ENCODE peak calls at places on chromosomes 4 and X, in nine cellular contexts. One of them, this sample, is unnamed.

GRCh38 chrX:20128678-20129077 is 12.0 kb upstream of the MAP7D2 start:
- DNase-seq in NCI-H1092: no peak
- DNase-seq in activated T-helper 1 cell treated with Interleukin-2 at 50 U/mL for 16 hours: no peak
- DNase-seq in EL: no peak
- DNase-seq in stimulated activated CD4-positive, alpha-beta T cell treated with anti-CD3 and anti-CD28 coated beads, Interleukin-12 subunit alpha, Interleukin-12 subunit beta, amount 100 ng/mL, for 48 hours: no peak
- DNase-seq in HFFc6: no peak
- DNase-seq in GM10248: no peak
- DNase-seq in renal cortical epithelial cell: no peak
- DNase-seq in DMS 273 treated with DMSO at 0.1 percent for 48 hours: no peak
- DNase-seq in this sample: no peak

GRCh38 chr4:183130328-183131155 is 31.5 kb downstream of the WWC2 start:
- DNase-seq in HFFc6: no peak
- DNase-seq in EL: peak
- DNase-seq in activated T-helper 1 cell treated with Interleukin-2 at 50 U/mL for 16 hours: no peak
- DNase-seq in renal cortical epithelial cell: peak
- DNase-seq in NCI-H1092: peak
- DNase-seq in stimulated activated CD4-positive, alpha-beta T cell treated with anti-CD3 and anti-CD28 coated beads, Interleukin-12 subunit alpha, Interleukin-12 subunit beta, amount 100 ng/mL, for 48 hours: no peak
- DNase-seq in GM10248: no peak
- DNase-seq in DMS 273 treated with DMSO at 0.1 percent for 48 hours: peak
- DNase-seq in this sample: no peak

GRCh38 chrX:31213941-31214340 is 142.1 kb upstream of the FTHL17 start:
- DNase-seq in HFFc6: no peak
- DNase-seq in GM10248: peak
- DNase-seq in EL: peak
- DNase-seq in NCI-H1092: no peak
- DNase-seq in DMS 273 treated with DMSO at 0.1 percent for 48 hours: no peak
- DNase-seq in activated T-helper 1 cell treated with Interleukin-2 at 50 U/mL for 16 hours: no peak
- DNase-seq in stimulated activated CD4-positive, alpha-beta T cell treated with anti-CD3 and anti-CD28 coated beads, Interleukin-12 subunit alpha, Interleukin-12 subunit beta, amount 100 ng/mL, for 48 hours: no peak
- DNase-seq in renal cortical epithelial cell: peak
- DNase-seq in this sample: peak

GRCh38 chr4:56129431-56129861 is 180.7 kb downstream of the CEP135 start:
- DNase-seq in EL: no peak
- DNase-seq in DMS 273 treated with DMSO at 0.1 percent for 48 hours: no peak
- DNase-seq in GM10248: no peak
- DNase-seq in stimulated activated CD4-positive, alpha-beta T cell treated with anti-CD3 and anti-CD28 coated beads, Interleukin-12 subunit alpha, Interleukin-12 subunit beta, amount 100 ng/mL, for 48 hours: peak
- DNase-seq in renal cortical epithelial cell: peak
- DNase-seq in HFFc6: no peak
- DNase-seq in NCI-H1092: no peak
- DNase-seq in activated T-helper 1 cell treated with Interleukin-2 at 50 U/mL for 16 hours: no peak
- DNase-seq in this sample: peak

GRCh38 chr4:111883557-111883999 is 261.7 kb upstream of the FAM241A start:
- DNase-seq in DMS 273 treated with DMSO at 0.1 percent for 48 hours: no peak
- DNase-seq in activated T-helper 1 cell treated with Interleukin-2 at 50 U/mL for 16 hours: no peak
- DNase-seq in stimulated activated CD4-positive, alpha-beta T cell treated with anti-CD3 and anti-CD28 coated beads, Interleukin-12 subunit alpha, Interleukin-12 subunit beta, amount 100 ng/mL, for 48 hours: no peak
- DNase-seq in EL: no peak
- DNase-seq in NCI-H1092: no peak
- DNase-seq in renal cortical epithelial cell: peak
- DNase-seq in GM10248: no peak
- DNase-seq in HFFc6: no peak
- DNase-seq in this sample: no peak

GRCh38 chr4:89889289-89889688 is 5.4 kb upstream of the MMRN1 start:
- DNase-seq in GM10248: no peak
- DNase-seq in stimulated activated CD4-positive, alpha-beta T cell treated with anti-CD3 and anti-CD28 coated beads, Interleukin-12 subunit alpha, Interleukin-12 subunit beta, amount 100 ng/mL, for 48 hours: no peak
- DNase-seq in HFFc6: no peak
- DNase-seq in NCI-H1092: no peak
- DNase-seq in DMS 273 treated with DMSO at 0.1 percent for 48 hours: no peak
- DNase-seq in renal cortical epithelial cell: no peak
- DNase-seq in activated T-helper 1 cell treated with Interleukin-2 at 50 U/mL for 16 hours: no peak
- DNase-seq in EL: no peak
- DNase-seq in this sample: no peak

GRCh38 chr4:91488946-91489345 is 814.8 kb upstream of the GRID2 start:
- DNase-seq in GM10248: no peak
- DNase-seq in NCI-H1092: no peak
- DNase-seq in DMS 273 treated with DMSO at 0.1 percent for 48 hours: no peak
- DNase-seq in stimulated activated CD4-positive, alpha-beta T cell treated with anti-CD3 and anti-CD28 coated beads, Interleukin-12 subunit alpha, Interleukin-12 subunit beta, amount 100 ng/mL, for 48 hours: no peak
- DNase-seq in renal cortical epithelial cell: peak
- DNase-seq in EL: no peak
- DNase-seq in activated T-helper 1 cell treated with Interleukin-2 at 50 U/mL for 16 hours: no peak
- DNase-seq in HFFc6: no peak
- DNase-seq in this sample: no peak

GRCh38 chrX:70970482-70970999 is 39.6 kb upstream of the SLC7A3 start:
- DNase-seq in renal cortical epithelial cell: peak
- DNase-seq in GM10248: peak
- DNase-seq in activated T-helper 1 cell treated with Interleukin-2 at 50 U/mL for 16 hours: no peak
- DNase-seq in NCI-H1092: no peak
- DNase-seq in stimulated activated CD4-positive, alpha-beta T cell treated with anti-CD3 and anti-CD28 coated beads, Interleukin-12 subunit alpha, Interleukin-12 subunit beta, amount 100 ng/mL, for 48 hours: no peak
- DNase-seq in EL: peak
- DNase-seq in DMS 273 treated with DMSO at 0.1 percent for 48 hours: peak
- DNase-seq in HFFc6: peak
- DNase-seq in this sample: peak

GRCh38 chr4:138190452-138190858 is 51.7 kb downstream of the SLC7A11 start:
- DNase-seq in renal cortical epithelial cell: no peak
- DNase-seq in GM10248: peak
- DNase-seq in HFFc6: no peak
- DNase-seq in activated T-helper 1 cell treated with Interleukin-2 at 50 U/mL for 16 hours: no peak
- DNase-seq in NCI-H1092: no peak
- DNase-seq in stimulated activated CD4-positive, alpha-beta T cell treated with anti-CD3 and anti-CD28 coated beads, Interleukin-12 subunit alpha, Interleukin-12 subunit beta, amount 100 ng/mL, for 48 hours: no peak
- DNase-seq in DMS 273 treated with DMSO at 0.1 percent for 48 hours: no peak
- DNase-seq in EL: no peak
- DNase-seq in this sample: peak

GRCh38 chrX:68999351-68999750 is 165.9 kb downstream of the PJA1 start:
- DNase-seq in activated T-helper 1 cell treated with Interleukin-2 at 50 U/mL for 16 hours: no peak
- DNase-seq in NCI-H1092: no peak
- DNase-seq in EL: peak
- DNase-seq in GM10248: no peak
- DNase-seq in renal cortical epithelial cell: peak
- DNase-seq in DMS 273 treated with DMSO at 0.1 percent for 48 hours: no peak
- DNase-seq in HFFc6: no peak
- DNase-seq in stimulated activated CD4-positive, alpha-beta T cell treated with anti-CD3 and anti-CD28 coated beads, Interleukin-12 subunit alpha, Interleukin-12 subunit beta, amount 100 ng/mL, for 48 hours: no peak
- DNase-seq in this sample: no peak

GRCh38 chr4:8910100-8910821 is 38.6 kb upstream of the HMX1 start:
- DNase-seq in activated T-helper 1 cell treated with Interleukin-2 at 50 U/mL for 16 hours: no peak
- DNase-seq in stimulated activated CD4-positive, alpha-beta T cell treated with anti-CD3 and anti-CD28 coated beads, Interleukin-12 subunit alpha, Interleukin-12 subunit beta, amount 100 ng/mL, for 48 hours: no peak
- DNase-seq in GM10248: no peak
- DNase-seq in EL: no peak
- DNase-seq in HFFc6: no peak
- DNase-seq in DMS 273 treated with DMSO at 0.1 percent for 48 hours: no peak
- DNase-seq in renal cortical epithelial cell: no peak
- DNase-seq in NCI-H1092: no peak
- DNase-seq in this sample: no peak

GRCh38 chrX:9091253-9091652 is 57.3 kb upstream of the FAM9B start:
- DNase-seq in stimulated activated CD4-positive, alpha-beta T cell treated with anti-CD3 and anti-CD28 coated beads, Interleukin-12 subunit alpha, Interleukin-12 subunit beta, amount 100 ng/mL, for 48 hours: no peak
- DNase-seq in DMS 273 treated with DMSO at 0.1 percent for 48 hours: no peak
- DNase-seq in NCI-H1092: no peak
- DNase-seq in EL: no peak
- DNase-seq in activated T-helper 1 cell treated with Interleukin-2 at 50 U/mL for 16 hours: no peak
- DNase-seq in HFFc6: no peak
- DNase-seq in renal cortical epithelial cell: no peak
- DNase-seq in GM10248: no peak
- DNase-seq in this sample: no peak

GRCh38 chrX:123171781-123172180 is 12.3 kb upstream of the GRIA3 start:
- DNase-seq in EL: peak
- DNase-seq in DMS 273 treated with DMSO at 0.1 percent for 48 hours: no peak
- DNase-seq in activated T-helper 1 cell treated with Interleukin-2 at 50 U/mL for 16 hours: no peak
- DNase-seq in NCI-H1092: no peak
- DNase-seq in renal cortical epithelial cell: no peak
- DNase-seq in stimulated activated CD4-positive, alpha-beta T cell treated with anti-CD3 and anti-CD28 coated beads, Interleukin-12 subunit alpha, Interleukin-12 subunit beta, amount 100 ng/mL, for 48 hours: no peak
- DNase-seq in GM10248: no peak
- DNase-seq in HFFc6: peak
- DNase-seq in this sample: no peak

GRCh38 chr4:159103406-159104131 is 690 bp downstream of the RAPGEF2 start:
- DNase-seq in renal cortical epithelial cell: no peak
- DNase-seq in HFFc6: peak
- DNase-seq in NCI-H1092: no peak
- DNase-seq in DMS 273 treated with DMSO at 0.1 percent for 48 hours: no peak
- DNase-seq in stimulated activated CD4-positive, alpha-beta T cell treated with anti-CD3 and anti-CD28 coated beads, Interleukin-12 subunit alpha, Interleukin-12 subunit beta, amount 100 ng/mL, for 48 hours: peak
- DNase-seq in EL: peak
- DNase-seq in activated T-helper 1 cell treated with Interleukin-2 at 50 U/mL for 16 hours: peak
- DNase-seq in GM10248: peak
- DNase-seq in this sample: peak

GRCh38 chrX:68718443-68718820 is 71.0 kb downstream of the STARD8 start:
- DNase-seq in renal cortical epithelial cell: no peak
- DNase-seq in EL: no peak
- DNase-seq in GM10248: no peak
- DNase-seq in activated T-helper 1 cell treated with Interleukin-2 at 50 U/mL for 16 hours: no peak
- DNase-seq in NCI-H1092: no peak
- DNase-seq in DMS 273 treated with DMSO at 0.1 percent for 48 hours: no peak
- DNase-seq in stimulated activated CD4-positive, alpha-beta T cell treated with anti-CD3 and anti-CD28 coated beads, Interleukin-12 subunit alpha, Interleukin-12 subunit beta, amount 100 ng/mL, for 48 hours: no peak
- DNase-seq in HFFc6: no peak
- DNase-seq in this sample: no peak

GRCh38 chr4:33037464-33037863 is 2317.3 kb downstream of the PCDH7 start:
- DNase-seq in NCI-H1092: no peak
- DNase-seq in GM10248: no peak
- DNase-seq in DMS 273 treated with DMSO at 0.1 percent for 48 hours: no peak
- DNase-seq in renal cortical epithelial cell: no peak
- DNase-seq in EL: no peak
- DNase-seq in activated T-helper 1 cell treated with Interleukin-2 at 50 U/mL for 16 hours: no peak
- DNase-seq in stimulated activated CD4-positive, alpha-beta T cell treated with anti-CD3 and anti-CD28 coated beads, Interleukin-12 subunit alpha, Interleukin-12 subunit beta, amount 100 ng/mL, for 48 hours: no peak
- DNase-seq in HFFc6: no peak
- DNase-seq in this sample: no peak

GRCh38 chrX:39504227-39504626 is 593.5 kb downstream of the BCOR start:
- DNase-seq in stimulated activated CD4-positive, alpha-beta T cell treated with anti-CD3 and anti-CD28 coated beads, Interleukin-12 subunit alpha, Interleukin-12 subunit beta, amount 100 ng/mL, for 48 hours: no peak
- DNase-seq in renal cortical epithelial cell: no peak
- DNase-seq in HFFc6: no peak
- DNase-seq in DMS 273 treated with DMSO at 0.1 percent for 48 hours: no peak
- DNase-seq in GM10248: no peak
- DNase-seq in EL: no peak
- DNase-seq in activated T-helper 1 cell treated with Interleukin-2 at 50 U/mL for 16 hours: no peak
- DNase-seq in NCI-H1092: no peak
- DNase-seq in this sample: no peak

GRCh38 chr4:102163404-102164140 is 181.7 kb downstream of the SLC39A8 start:
- DNase-seq in EL: no peak
- DNase-seq in renal cortical epithelial cell: peak
- DNase-seq in activated T-helper 1 cell treated with Interleukin-2 at 50 U/mL for 16 hours: no peak
- DNase-seq in DMS 273 treated with DMSO at 0.1 percent for 48 hours: no peak
- DNase-seq in stimulated activated CD4-positive, alpha-beta T cell treated with anti-CD3 and anti-CD28 coated beads, Interleukin-12 subunit alpha, Interleukin-12 subunit beta, amount 100 ng/mL, for 48 hours: no peak
- DNase-seq in NCI-H1092: no peak
- DNase-seq in HFFc6: no peak
- DNase-seq in GM10248: no peak
- DNase-seq in this sample: no peak

GRCh38 chr4:131013226-131013625 is 1917.3 kb downstream of the C4orf33 start:
- DNase-seq in NCI-H1092: no peak
- DNase-seq in EL: no peak
- DNase-seq in renal cortical epithelial cell: no peak
- DNase-seq in DMS 273 treated with DMSO at 0.1 percent for 48 hours: no peak
- DNase-seq in activated T-helper 1 cell treated with Interleukin-2 at 50 U/mL for 16 hours: no peak
- DNase-seq in HFFc6: no peak
- DNase-seq in stimulated activated CD4-positive, alpha-beta T cell treated with anti-CD3 and anti-CD28 coated beads, Interleukin-12 subunit alpha, Interleukin-12 subunit beta, amount 100 ng/mL, for 48 hours: no peak
- DNase-seq in GM10248: no peak
- DNase-seq in this sample: no peak

GRCh38 chr4:167906851-167907250 is 185.5 kb upstream of the ANXA10 start:
- DNase-seq in activated T-helper 1 cell treated with Interleukin-2 at 50 U/mL for 16 hours: no peak
- DNase-seq in stimulated activated CD4-positive, alpha-beta T cell treated with anti-CD3 and anti-CD28 coated beads, Interleukin-12 subunit alpha, Interleukin-12 subunit beta, amount 100 ng/mL, for 48 hours: no peak
- DNase-seq in NCI-H1092: no peak
- DNase-seq in renal cortical epithelial cell: peak
- DNase-seq in GM10248: no peak
- DNase-seq in EL: peak
- DNase-seq in DMS 273 treated with DMSO at 0.1 percent for 48 hours: no peak
- DNase-seq in HFFc6: no peak
- DNase-seq in this sample: no peak

GRCh38 chrX:111100191-111100590 is 4.2 kb downstream of the PAK3 start:
- DNase-seq in GM10248: peak
- DNase-seq in DMS 273 treated with DMSO at 0.1 percent for 48 hours: no peak
- DNase-seq in EL: peak
- DNase-seq in stimulated activated CD4-positive, alpha-beta T cell treated with anti-CD3 and anti-CD28 coated beads, Interleukin-12 subunit alpha, Interleukin-12 subunit beta, amount 100 ng/mL, for 48 hours: no peak
- DNase-seq in renal cortical epithelial cell: peak
- DNase-seq in activated T-helper 1 cell treated with Interleukin-2 at 50 U/mL for 16 hours: no peak
- DNase-seq in HFFc6: peak
- DNase-seq in NCI-H1092: peak
- DNase-seq in this sample: peak

GRCh38 chr4:33493231-33493630 is 2751.1 kb downstream of the ARAP2 start:
- DNase-seq in GM10248: no peak
- DNase-seq in NCI-H1092: no peak
- DNase-seq in DMS 273 treated with DMSO at 0.1 percent for 48 hours: no peak
- DNase-seq in HFFc6: no peak
- DNase-seq in activated T-helper 1 cell treated with Interleukin-2 at 50 U/mL for 16 hours: no peak
- DNase-seq in EL: peak
- DNase-seq in stimulated activated CD4-positive, alpha-beta T cell treated with anti-CD3 and anti-CD28 coated beads, Interleukin-12 subunit alpha, Interleukin-12 subunit beta, amount 100 ng/mL, for 48 hours: no peak
- DNase-seq in renal cortical epithelial cell: no peak
- DNase-seq in this sample: no peak

GRCh38 chr4:105060628-105061027 is 86.0 kb upstream of the TET2 start:
- DNase-seq in HFFc6: no peak
- DNase-seq in EL: peak
- DNase-seq in renal cortical epithelial cell: peak
- DNase-seq in GM10248: peak
- DNase-seq in DMS 273 treated with DMSO at 0.1 percent for 48 hours: no peak
- DNase-seq in NCI-H1092: no peak
- DNase-seq in activated T-helper 1 cell treated with Interleukin-2 at 50 U/mL for 16 hours: no peak
- DNase-seq in stimulated activated CD4-positive, alpha-beta T cell treated with anti-CD3 and anti-CD28 coated beads, Interleukin-12 subunit alpha, Interleukin-12 subunit beta, amount 100 ng/mL, for 48 hours: no peak
- DNase-seq in this sample: no peak

This sample was measured in OCI-LY7.